ENCODE peak calls at places on chromosomes 6 and 20, in seven cellular contexts. L, P, T, D, S, E and H are unnamed samples. For H3K4me1 and H3K9me3, the result is how much of the 10 kb centered on the place peaks cover.

GRCh38 chr20:48578397-48579098 is 249.3 kb downstream of the PREX1 start:
- DNase-seq in L (no peak), P (no peak), T (no peak), D (no peak), S (peak), E (no peak), H (no peak)

GRCh38 chr20:51480507-51481270 is 61.8 kb downstream of the NFATC2 start:
- DNase-seq in L (no peak), P (no peak), T (no peak), D (no peak), S (no peak), E (no peak), H (no peak)

GRCh38 chr6:25895773-25896172 is 21.7 kb upstream of the SLC17A3 start:
- DNase-seq in L (no peak), P (no peak), T (no peak), D (no peak), S (no peak), E (no peak), H (no peak)

GRCh38 chr6:36129889-36130671 is at the start of gene MAPK13:
- DNase-seq in L (peak), P (peak), T (no peak), D (no peak), S (no peak), E (no peak), H (no peak)

GRCh38 chr6:137025786-137026730 is 18.7 kb downstream of the IL20RA start:
- DNase-seq in L (no peak), P (no peak), T (no peak), D (no peak), S (no peak), E (no peak), H (no peak)

GRCh38 chr6:28395918-28396317 is 3.6 kb downstream of the ZSCAN12 start:
- DNase-seq in L (no peak), P (no peak), T (no peak), D (no peak), S (no peak), E (no peak), H (no peak)

GRCh38 chr6:30122515-30122914 is 9.6 kb upstream of the TRIM31 start:
- DNase-seq in L (no peak), P (no peak), T (no peak), D (no peak), S (no peak), E (no peak), H (no peak)

GRCh38 chr6:30818426-30818841 is 65.9 kb upstream of the DDR1 start:
- DNase-seq in L (peak), P (no peak), T (no peak), D (no peak), S (peak), E (no peak), H (no peak)

GRCh38 chr6:127302728-127303675 is 36.3 kb downstream of the RNF146 start:
- DNase-seq in L (peak), P (peak), T (no peak), D (peak), S (peak), E (no peak), H (peak)

GRCh38 chr6:91241946-91242613 is 655.2 kb upstream of the MAP3K7 start:
- DNase-seq in L (no peak), P (no peak), T (no peak), D (no peak), S (no peak), E (no peak), H (no peak)

GRCh38 chr6:148303616-148304015 is 39.0 kb upstream of the SASH1 start:
- DNase-seq in L (no peak), P (no peak), T (no peak), D (no peak), S (no peak), E (no peak), H (no peak)

GRCh38 chr6:96675617-96676016 is 112.7 kb downstream of the FHL5 start:
- DNase-seq in L (no peak), P (no peak), T (no peak), D (no peak), S (no peak), E (no peak), H (no peak)

GRCh38 chr20:48467622-48468021 is 360.2 kb downstream of the PREX1 start:
- DNase-seq in L (no peak), P (peak), T (no peak), D (no peak), S (no peak), E (no peak), H (no peak)

GRCh38 chr6:15842718-15843117 is 179.9 kb upstream of the DTNBP1 start:
- DNase-seq in L (no peak), P (no peak), T (no peak), D (no peak), S (no peak), E (no peak), H (no peak)

GRCh38 chr20:13525225-13525940 is 113.3 kb downstream of the TASP1 start:
- DNase-seq in L (peak), P (peak), T (no peak), D (peak), S (peak), E (no peak), H (no peak)

GRCh38 chr20:46378390-46379009 is 27.9 kb downstream of the ELMO2 start:
- DNase-seq in L (no peak), P (no peak), T (no peak), D (no peak), S (no peak), E (no peak), H (no peak)

GRCh38 chr6:352474-352873 is 39.1 kb upstream of the IRF4 start:
- DNase-seq in L (no peak), P (no peak), T (no peak), D (no peak), S (no peak), E (no peak), H (no peak)

GRCh38 chr20:45230631-45231030 is 9.5 kb downstream of the SEMG2 start:
- DNase-seq in L (no peak), P (no peak), T (no peak), D (no peak), S (no peak), E (no peak), H (no peak)

GRCh38 chr6:73694711-73695411 is 1.1 kb upstream of the CD109 start:
- DNase-seq in L (peak), P (no peak), T (no peak), D (no peak), S (peak), E (no peak), H (no peak)

GRCh38 chr6:107716688-107717089 is 107.4 kb downstream of the SCML4 start:
- DNase-seq in L (peak), P (no peak), T (no peak), D (no peak), S (peak), E (no peak), H (peak)

GRCh38 chr20:60060006-60060557 is 101.9 kb downstream of the CDH26 start:
- DNase-seq in L (no peak), P (no peak), T (no peak), D (no peak), S (no peak), E (no peak), H (no peak)

GRCh38 chr6:161486326-161486725 is 212.5 kb upstream of the AGPAT4 start:
- DNase-seq in L (peak), P (no peak), T (no peak), D (no peak), S (peak), E (no peak), H (no peak)

GRCh38 chr6:27148404-27148795 is 99.1 kb upstream of the PRSS16 start:
- DNase-seq in L (no peak), P (no peak), T (no peak), D (no peak), S (no peak), E (no peak), H (no peak)

GRCh38 chr6:118748311-118749062 is 97.1 kb upstream of the CEP85L start:
- DNase-seq in L (peak), P (peak), T (no peak), D (no peak), S (no peak), E (no peak), H (peak)

GRCh38 chr20:31816221-31816620 is 2.9 kb upstream of the MYLK2 start:
- DNase-seq in L (no peak), P (no peak), T (no peak), D (no peak), S (no peak), E (no peak), H (no peak)

GRCh38 chr6:78259935-78260334 is 607.1 kb downstream of the MEI4 start:
- DNase-seq in L (no peak), P (no peak), T (no peak), D (no peak), S (no peak), E (no peak), H (no peak)

GRCh38 chr20:62997626-62998025 is 9.1 kb downstream of the BHLHE23 start:
- DNase-seq in L (no peak), P (no peak), T (no peak), D (no peak), S (no peak), E (no peak), H (no peak)

GRCh38 chr6:145092554-145092953 is 642.8 kb downstream of the EPM2A start:
- DNase-seq in L (no peak), P (no peak), T (no peak), D (no peak), S (no peak), E (no peak), H (no peak)

GRCh38 chr6:105949939-105950582 is 136.1 kb upstream of the PRDM1 start:
- DNase-seq in L (no peak), P (peak), T (no peak), D (no peak), S (no peak), E (no peak), H (no peak)

GRCh38 chr6:166258854-166259276 is 49.3 kb downstream of the PRR18 start:
- DNase-seq in L (no peak), P (no peak), T (no peak), D (peak), S (no peak), E (peak), H (no peak)

GRCh38 chr6:157037165-157037564 is 260.0 kb downstream of the ARID1B start:
- DNase-seq in L (no peak), P (no peak), T (no peak), D (no peak), S (no peak), E (no peak), H (no peak)

GRCh38 chr6:16684195-16684689 is 77.0 kb downstream of the ATXN1 start:
- DNase-seq in L (no peak), P (no peak), T (no peak), D (no peak), S (peak), E (peak), H (no peak)

DNA sequence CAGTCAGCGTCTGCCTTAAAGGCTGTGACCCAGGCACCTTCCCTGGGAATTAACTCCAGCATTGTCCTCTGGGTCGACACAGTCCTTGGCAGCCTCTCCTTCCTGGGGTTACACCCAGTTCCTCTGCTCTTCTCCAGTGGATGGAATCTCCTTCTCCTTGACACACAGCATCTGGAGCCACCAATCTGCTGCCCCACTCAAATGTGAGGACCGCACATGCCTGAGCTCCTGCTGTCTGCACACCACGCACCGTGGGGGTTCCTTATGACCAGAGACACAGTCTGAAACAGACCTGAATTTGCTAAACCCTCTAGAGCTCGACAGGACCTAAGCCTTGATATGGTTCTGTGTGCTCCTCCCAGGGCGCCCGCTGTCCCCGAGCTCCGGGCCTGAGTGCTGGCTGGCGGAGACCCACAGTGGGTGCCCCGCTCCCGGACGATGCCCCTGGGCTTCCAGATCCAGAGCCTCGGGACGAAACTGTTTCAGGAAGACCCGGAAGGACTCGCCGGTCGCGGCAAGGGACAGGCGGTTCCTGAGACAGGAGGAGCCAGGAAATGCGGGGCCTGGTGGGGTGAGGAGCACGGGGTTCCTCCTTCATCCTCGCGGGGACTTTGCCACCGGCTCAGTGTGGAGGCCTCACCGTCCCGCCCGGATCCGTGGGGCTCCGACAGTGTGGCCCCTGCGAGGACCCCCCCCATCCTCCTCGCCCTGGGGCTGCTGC is 2.5 kb upstream of the RAET1G start:
- DNase-seq in L (no peak), P (peak), T (no peak), D (no peak), S (no peak), E (no peak), H (no peak)
- H3K4me1 ChIP-seq in L (under half), P (under half), T (under half), D (under half), S (under half), E (under half), H (under half)

GRCh38 chr6:169469028-169469427 is 215.4 kb upstream of the THBS2 start:
- DNase-seq in L (no peak), P (no peak), T (no peak), D (no peak), S (no peak), E (no peak), H (no peak)

GRCh38 chr6:169472786-169473416 is 219.3 kb upstream of the THBS2 start:
- DNase-seq in L (no peak), P (no peak), T (no peak), D (no peak), S (no peak), E (no peak), H (no peak)

GRCh38 chr6:169470790-169471189 is 217.1 kb upstream of the THBS2 start:
- DNase-seq in L (no peak), P (no peak), T (no peak), D (no peak), S (no peak), E (no peak), H (no peak)

GRCh38 chr6:169473663-169474062 is 220.0 kb upstream of the THBS2 start:
- DNase-seq in L (no peak), P (no peak), T (no peak), D (no peak), S (no peak), E (no peak), H (no peak)

GRCh38 chr6:169474362-169474761 is 220.7 kb upstream of the THBS2 start:
- DNase-seq in L (no peak), P (no peak), T (no peak), D (no peak), S (no peak), E (no peak), H (no peak)
- H3K9me3 ChIP-seq in L (under half), P (under half), T (under half), D (under half), S (under half), E (under half), H (under half)

DNA sequence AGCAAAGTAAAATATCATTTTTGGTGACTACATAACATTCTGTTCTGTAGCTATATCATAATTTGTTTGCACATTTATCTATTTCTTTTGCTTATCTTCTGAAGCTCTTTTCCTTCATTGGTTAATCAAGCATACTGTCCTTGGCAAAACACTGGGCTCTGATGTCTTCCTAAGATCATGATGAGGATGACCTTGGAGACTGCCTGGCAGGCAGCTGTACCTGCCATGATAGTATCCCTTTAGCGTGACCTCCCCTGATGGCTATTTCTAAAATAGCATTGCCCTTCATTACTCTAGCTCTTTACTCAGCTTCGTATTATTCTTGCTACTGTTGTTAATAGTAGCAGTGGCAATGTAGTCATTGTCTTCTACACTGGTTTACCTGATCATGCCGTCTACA is 46.0 kb upstream of the ELOVL5 start:
- DNase-seq in L (no peak), P (no peak), T (no peak), D (no peak), S (no peak), E (no peak), H (no peak)
- H3K4me3 ChIP-seq in L (no peak), P (no peak), T (no peak), D (no peak), S (no peak), E (no peak), H (no peak)

GRCh38 chr6:44057931-44058616 is 69.2 kb downstream of the MRPL14 start:
- DNase-seq in L (peak), P (no peak), T (no peak), D (peak), S (no peak), E (no peak), H (no peak)

GRCh38 chr6:44058617-44059358 is 68.5 kb downstream of the MRPL14 start:
- DNase-seq in L (peak), P (no peak), T (no peak), D (no peak), S (peak), E (peak), H (no peak)

GRCh38 chr6:44060622-44061374 is 66.5 kb downstream of the MRPL14 start:
- DNase-seq in L (no peak), P (no peak), T (no peak), D (no peak), S (no peak), E (no peak), H (no peak)

GRCh38 chr6:44061375-44062104 is 65.7 kb downstream of the MRPL14 start:
- DNase-seq in L (peak), P (no peak), T (no peak), D (no peak), S (no peak), E (no peak), H (no peak)

DNA sequence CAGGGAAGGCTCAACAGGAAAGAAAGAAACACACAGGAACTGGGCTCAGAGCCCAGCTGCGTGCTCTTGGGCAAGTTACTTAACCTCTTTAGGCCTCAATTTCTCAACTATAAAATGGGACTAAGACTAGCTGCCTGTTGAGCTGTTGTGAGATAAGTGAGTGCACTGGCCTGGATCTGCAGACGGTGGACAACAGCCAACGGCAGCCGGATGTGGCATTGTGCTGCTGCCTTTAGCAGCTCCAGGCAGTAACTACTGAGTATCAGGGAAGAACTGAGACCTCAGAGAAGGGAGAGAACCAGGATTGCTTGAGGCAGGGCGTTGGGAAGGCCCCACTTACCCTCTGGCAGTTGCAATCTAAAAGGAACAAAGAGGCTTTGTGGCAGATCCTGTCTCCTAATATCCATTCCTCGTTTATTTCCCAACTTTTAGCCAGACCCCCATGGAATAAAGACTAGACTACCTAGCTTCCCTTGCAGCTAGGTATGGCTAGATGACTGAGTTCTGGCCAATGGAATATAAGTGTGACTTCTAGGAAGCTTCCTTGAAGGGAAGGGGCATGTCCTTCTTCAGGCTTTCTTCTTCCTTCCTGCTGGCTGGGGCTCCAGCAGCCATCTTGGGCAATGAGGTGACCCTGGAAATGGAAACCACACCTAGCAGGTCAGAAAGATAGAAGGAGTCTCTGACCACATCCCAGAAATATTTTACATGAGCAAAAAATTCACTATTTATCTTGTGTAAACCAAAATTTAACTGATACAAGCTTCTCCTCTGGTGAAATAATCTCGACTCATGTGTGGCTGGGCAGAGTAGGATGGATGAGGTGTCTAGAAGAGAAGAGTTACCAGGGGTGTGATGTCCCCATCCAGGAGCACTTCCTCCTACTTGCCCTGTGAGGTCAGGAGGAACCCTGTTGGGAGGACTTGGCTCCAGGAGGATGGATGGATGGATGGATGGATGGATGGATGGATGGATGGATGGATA is 67.6 kb downstream of the MRPL14 start:
- DNase-seq in L (peak), P (no peak), T (no peak), D (no peak), S (no peak), E (no peak), H (no peak)
- H3K4me1 ChIP-seq in L (half or more), P (under half), T (under half), D (under half), S (half or more), E (under half), H (under half)

GRCh38 chr20:3068986-3069900 is 2.2 kb upstream of the OXT start:
- DNase-seq in L (peak), P (peak), T (no peak), D (no peak), S (peak), E (no peak), H (no peak)

GRCh38 chr20:3068075-3068474 is 3.3 kb upstream of the OXT start:
- DNase-seq in L (no peak), P (no peak), T (no peak), D (no peak), S (no peak), E (no peak), H (no peak)

GRCh38 chr20:3071610-3072529 is at the start of gene OXT:
- DNase-seq in L (no peak), P (peak), T (no peak), D (no peak), S (no peak), E (no peak), H (peak)

GRCh38 chr20:3071266-3071609 is 182 bp upstream of the OXT start:
- DNase-seq in L (no peak), P (no peak), T (no peak), D (no peak), S (no peak), E (no peak), H (no peak)

GRCh38 chr20:3067139-3068009 is 4.0 kb upstream of the OXT start:
- DNase-seq in L (no peak), P (no peak), T (no peak), D (no peak), S (no peak), E (no peak), H (no peak)
- H3K9me3 ChIP-seq in L (under half), P (under half), T (under half), D (under half), S (under half), E (under half), H (under half)

DNA sequence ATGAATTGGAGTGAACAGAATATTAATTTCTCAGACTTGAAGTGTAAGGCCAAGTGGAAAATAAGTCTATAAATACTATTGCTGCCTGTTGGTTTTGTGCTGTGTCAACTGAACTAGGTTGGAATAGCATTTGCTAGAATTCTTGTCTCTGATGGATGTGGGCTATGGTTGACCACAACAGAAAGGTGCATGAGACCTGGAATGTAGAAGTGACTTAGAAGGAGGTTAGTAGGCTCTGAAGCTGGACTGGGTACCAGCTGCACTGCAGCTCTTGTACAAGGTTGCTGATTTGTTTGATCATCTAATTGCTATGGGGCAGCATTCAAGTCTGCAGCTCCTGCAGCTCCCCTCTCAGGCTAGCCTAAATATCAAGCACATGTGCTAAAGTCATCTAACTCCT is 479.0 kb upstream of the NRSN1 start:
- DNase-seq in L (no peak), P (no peak), T (no peak), D (no peak), S (no peak), E (no peak), H (no peak)
- H3K4me3 ChIP-seq in L (no peak), P (no peak), T (no peak), D (no peak), S (no peak), E (no peak), H (no peak)

GRCh38 chr20:53399131-53399530 is 194.5 kb downstream of the ZNF217 start:
- DNase-seq in L (no peak), P (no peak), T (no peak), D (no peak), S (no peak), E (no peak), H (no peak)
- H3K4me1 ChIP-seq in L (under half), P (under half), T (under half), D (under half), S (under half), E (under half), H (under half)